ENCODE peak calls at places on chromosomes 2 and 18, in four cellular contexts. H, G, L and Z are unnamed samples. For H3K4me1, the result is how much of the 10 kb centered on the place peaks cover.

GRCh38 chr2:133976659-133977058 is 277.2 kb upstream of the MGAT5 start:
- DNase-seq in L (no peak), G (no peak), H (no peak), Z (no peak)

GRCh38 chr18:31931886-31932240 is 11.1 kb downstream of the TRAPPC8 start:
- DNase-seq in G (no peak), H (no peak), L (no peak), Z (no peak)

GRCh38 chr2:188201639-188202038 is 90.0 kb upstream of the GULP1 start:
- DNase-seq in H (no peak), G (no peak), L (no peak), Z (no peak)

GRCh38 chr2:222283634-222284033 is 15.2 kb downstream of the PAX3 start:
- DNase-seq in G (no peak), L (no peak), H (no peak), Z (no peak)

GRCh38 chr2:12821656-12822055 is 104.9 kb downstream of the TRIB2 start:
- DNase-seq in L (no peak), G (no peak), H (no peak), Z (no peak)

GRCh38 chr2:134228493-134228903 is 25.4 kb upstream of the MGAT5 start:
- DNase-seq in H (no peak), G (no peak), L (no peak), Z (no peak)

GRCh38 chr18:10370716-10371115 is 83.7 kb upstream of the APCDD1 start:
- DNase-seq in G (no peak), L (no peak), H (no peak), Z (no peak)

GRCh38 chr2:136246086-136246669 is 128.2 kb upstream of the CXCR4 start:
- DNase-seq in G (no peak), L (peak), H (peak), Z (peak)

GRCh38 chr2:146666336-146666735 is 1178.5 kb upstream of the ACVR2A start:
- DNase-seq in L (no peak), G (no peak), H (no peak), Z (no peak)

GRCh38 chr18:58102875-58103274 is 58.8 kb downstream of the NEDD4L start:
- DNase-seq in L (no peak), H (no peak), G (no peak), Z (no peak)

GRCh38 chr2:203340791-203341487 is 12.7 kb downstream of the ABI2 start:
- DNase-seq in H (no peak), G (no peak), L (no peak), Z (no peak)

GRCh38 chr2:28454016-28454930 is 41.6 kb upstream of the PLB1 start:
- DNase-seq in G (no peak), L (no peak), H (no peak), Z (no peak)

GRCh38 chr2:108288534-108289106 is at the start of gene SULT1C2:
- DNase-seq in L (no peak), G (no peak), H (no peak), Z (peak)

GRCh38 chr2:235900631-235901030 is 267.6 kb downstream of the GBX2 start:
- DNase-seq in H (no peak), L (no peak), G (no peak), Z (no peak)

GRCh38 chr2:101781326-101781725 is 83.8 kb downstream of the MAP4K4 start:
- DNase-seq in H (no peak), G (no peak), L (no peak), Z (peak)

GRCh38 chr2:187541086-187542085 is 12.8 kb downstream of the TFPI start:
- DNase-seq in H (no peak), G (no peak), L (no peak), Z (peak)

GRCh38 chr2:161237397-161238263 is 70.6 kb upstream of the PSMD14 start:
- DNase-seq in L (no peak), G (peak), H (peak), Z (peak)

GRCh38 chr18:8162797-8163196 is 446.4 kb upstream of the RAB12 start:
- DNase-seq in H (no peak), L (no peak), G (no peak), Z (no peak)

GRCh38 chr18:39326772-39327171 is 1761.2 kb upstream of the CELF4 start:
- DNase-seq in L (no peak), H (no peak), G (no peak), Z (no peak)

GRCh38 chr2:229920011-229920781 is 1.6 kb downstream of the TRIP12 start:
- DNase-seq in G (no peak), H (no peak), L (no peak), Z (peak)

GRCh38 chr2:40483590-40483989 is 31.7 kb upstream of the SLC8A1 start:
- DNase-seq in H (no peak), G (no peak), L (no peak), Z (no peak)

GRCh38 chr2:164655750-164656149 is 34.5 kb upstream of the GRB14 start:
- DNase-seq in H (no peak), L (no peak), G (no peak), Z (no peak)

GRCh38 chr18:45481846-45482245 is 133.4 kb upstream of the SLC14A2 start:
- DNase-seq in H (no peak), G (no peak), L (no peak), Z (no peak)

GRCh38 chr2:233773854-233774253 is 4.3 kb upstream of the MROH2A start:
- DNase-seq in G (no peak), H (no peak), L (no peak), Z (no peak)

GRCh38 chr2:181352158-181352557 is 105.0 kb upstream of the ITGA4 start:
- DNase-seq in H (no peak), G (no peak), L (no peak), Z (no peak)

GRCh38 chr2:12587729-12588522 is 128.8 kb upstream of the TRIB2 start:
- DNase-seq in L (no peak), H (peak), G (no peak), Z (no peak)

GRCh38 chr2:100611079-100612029 is 48.6 kb downstream of the PDCL3 start:
- DNase-seq in G (no peak), L (no peak), H (no peak), Z (no peak)

GRCh38 chr2:110853516-110853915 is 121.1 kb downstream of the ACOXL start:
- DNase-seq in H (no peak), G (no peak), L (no peak), Z (peak)

GRCh38 chr2:14756981-14757657 is 124.6 kb downstream of the LRATD1 start:
- DNase-seq in G (no peak), H (peak), L (no peak), Z (peak)

GRCh38 chr18:57539702-57540101 is 46.8 kb downstream of the FECH start:
- DNase-seq in G (no peak), L (no peak), H (no peak), Z (peak)

GRCh38 chr2:42141687-42142475 is 27.3 kb upstream of the EML4 start:
- DNase-seq in L (no peak), G (peak), H (peak), Z (peak)

DNA sequence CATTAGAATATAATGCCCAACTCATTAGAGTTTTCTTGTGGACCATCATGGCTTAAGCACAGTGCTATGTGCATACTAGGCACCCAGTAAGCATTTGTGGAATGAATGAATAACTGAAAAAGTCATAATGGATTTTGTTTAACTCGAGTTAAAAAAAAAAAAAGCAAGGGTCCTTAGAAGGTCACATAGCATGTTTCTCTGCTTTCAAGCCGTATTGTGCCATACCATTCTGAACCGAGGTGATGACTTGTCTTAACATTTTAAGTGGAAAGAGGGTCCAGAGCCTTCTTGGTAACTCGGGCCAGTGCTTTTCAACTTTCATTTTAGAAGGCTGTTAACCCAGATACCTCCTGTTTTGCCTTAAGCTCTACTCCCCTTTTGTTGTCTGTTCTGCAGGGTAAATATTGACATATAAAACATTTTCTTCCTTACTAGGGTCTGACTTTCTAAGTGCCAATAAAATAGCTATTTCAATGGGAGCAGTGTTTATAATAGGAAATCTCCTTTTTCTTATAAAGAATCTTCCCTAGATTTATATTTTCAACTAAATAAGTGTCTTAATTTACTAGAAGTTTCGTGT is 787 bp upstream of the ADGRF3 start:
- DNase-seq in L (no peak), G (no peak), H (no peak), Z (no peak)
- TF ChIP-seq POLR2A in L (no peak), G (no peak), H (no peak), Z (no peak)

DNA sequence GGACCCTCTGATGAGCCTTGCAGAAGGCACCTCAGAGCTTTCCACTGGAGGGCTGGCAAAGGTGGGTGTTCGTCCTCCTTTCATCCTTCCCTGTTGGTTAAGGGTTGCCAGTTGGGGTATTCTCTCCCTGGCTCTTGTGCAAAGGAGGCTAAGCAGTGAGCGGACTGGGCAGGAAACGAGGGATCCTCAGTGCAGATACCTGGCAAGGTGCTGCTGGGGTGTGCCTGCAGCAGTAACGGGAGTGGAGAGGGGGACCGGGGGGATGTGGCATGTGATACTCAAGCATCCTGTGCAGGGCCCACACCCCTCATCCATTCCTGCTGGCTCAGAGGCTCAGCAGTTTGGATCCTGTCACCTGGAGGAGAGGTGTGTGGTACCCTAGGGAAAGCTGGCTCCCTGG is 4.2 kb upstream of the ADCY3 start:
- DNase-seq in H (no peak), L (no peak), G (no peak), Z (no peak)
- H3K4me1 ChIP-seq in H (under half), L (under half), G (under half), Z (under half)

DNA sequence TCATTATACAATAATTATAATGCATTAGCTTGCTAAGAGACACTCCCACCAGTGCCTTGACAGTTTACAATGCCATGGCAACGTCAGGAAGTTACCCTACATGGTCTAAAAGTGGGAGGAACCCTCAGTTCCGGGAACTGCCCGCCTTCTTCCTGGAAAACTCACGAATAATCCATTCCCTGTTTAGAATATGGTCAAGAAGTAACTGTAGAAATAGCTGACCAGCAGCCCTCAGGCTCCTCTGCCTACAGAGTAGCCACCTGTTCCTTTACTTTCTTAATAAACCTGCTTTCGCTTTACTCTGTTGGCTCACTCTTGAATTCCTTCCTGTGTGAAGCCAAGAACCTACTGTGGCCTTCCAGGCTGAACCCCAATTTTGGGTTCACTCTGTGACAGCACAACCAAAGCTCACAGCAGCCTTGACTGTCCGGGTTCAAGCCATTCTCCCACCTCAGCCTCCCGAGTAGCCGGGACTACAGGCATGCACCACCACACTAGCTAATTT is 20.0 kb upstream of the PTPN2 start:
- DNase-seq in H (no peak), G (no peak), L (no peak), Z (no peak)
- TF ChIP-seq POLR2A in H (no peak), G (no peak), L (no peak), Z (no peak)

GRCh38 chr2:9234680-9235387 is 28.2 kb downstream of the ASAP2 start:
- DNase-seq in L (no peak), H (no peak), G (no peak), Z (peak)

GRCh38 chr2:9237831-9238230 is 31.2 kb downstream of the ASAP2 start:
- DNase-seq in H (no peak), G (no peak), L (no peak), Z (no peak)

GRCh38 chr2:9232886-9233285 is 26.3 kb downstream of the ASAP2 start:
- DNase-seq in G (no peak), H (no peak), L (no peak), Z (no peak)

GRCh38 chr2:9236867-9237266 is 30.3 kb downstream of the ASAP2 start:
- DNase-seq in L (no peak), G (no peak), H (peak), Z (no peak)

GRCh38 chr2:9235388-9236344 is 29.1 kb downstream of the ASAP2 start:
- DNase-seq in G (no peak), H (peak), L (no peak), Z (no peak)
- H3K4me1 ChIP-seq in G (half or more), H (under half), L (under half), Z (under half)

GRCh38 chr2:189580662-189581353 is at the start of gene SLC40A1:
- DNase-seq in G (peak), L (no peak), H (peak), Z (peak)
- TF ChIP-seq POLR2A in G (peak), L (peak), H (peak), Z (peak)

DNA sequence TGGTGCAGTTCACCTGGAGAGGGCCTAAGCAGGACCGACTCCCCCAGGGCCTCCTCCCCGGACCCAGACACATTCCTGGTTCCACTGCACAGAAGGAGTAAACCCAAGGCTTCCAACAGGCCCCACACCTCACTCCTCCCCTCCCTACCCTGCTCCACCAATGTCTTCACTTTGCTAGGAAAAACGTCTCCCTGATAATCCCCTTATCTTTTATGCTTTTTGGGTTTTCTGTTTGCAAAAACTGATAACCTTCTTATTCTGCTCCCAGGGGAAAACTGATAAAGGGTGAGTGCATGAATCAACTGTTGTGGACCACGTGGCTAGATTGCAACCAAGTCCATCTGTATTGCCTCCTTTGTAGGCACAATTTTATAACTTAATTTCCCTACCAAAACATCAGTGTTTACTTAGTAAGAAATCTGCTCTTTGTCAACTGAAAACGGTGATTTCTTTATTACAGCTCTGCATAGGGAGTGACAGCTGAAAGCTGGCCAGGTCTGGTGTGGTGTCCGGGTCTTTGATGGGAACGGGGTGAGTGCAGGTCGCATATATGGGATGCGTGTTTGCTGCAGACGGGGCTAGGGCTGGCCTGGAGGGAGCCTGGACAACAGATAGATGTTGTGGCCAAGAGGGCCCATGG is 202.6 kb downstream of the GLI2 start:
- DNase-seq in L (no peak), H (no peak), G (no peak), Z (no peak)
- H3K4me1 ChIP-seq in L (under half), H (under half), G (under half), Z (under half)

GRCh38 chr2:189662674-189663226 is 1.5 kb downstream of the ASNSD1 start:
- DNase-seq in L (no peak), H (no peak), G (no peak), Z (no peak)

GRCh38 chr2:189660803-189661147 is 484 bp upstream of the ASNSD1 start:
- DNase-seq in L (no peak), H (no peak), G (no peak), Z (no peak)

GRCh38 chr2:189659734-189660133 is 1.5 kb upstream of the ASNSD1 start:
- DNase-seq in G (no peak), L (no peak), H (no peak), Z (no peak)

GRCh38 chr2:189661957-189662321 is 680 bp downstream of the ASNSD1 start:
- DNase-seq in L (no peak), G (no peak), H (no peak), Z (no peak)

GRCh38 chr2:189661148-189661956 is at the start of gene ASNSD1:
- DNase-seq in L (peak), H (peak), G (peak), Z (peak)
- TF ChIP-seq POLR2A in L (peak), H (peak), G (peak), Z (peak)

GRCh38 chr2:219455635-219456034 is 21.0 kb downstream of the SPEG start:
- DNase-seq in L (no peak), G (no peak), H (no peak), Z (no peak)
- H3K4me1 ChIP-seq in L (under half), G (under half), H (under half), Z (under half)

DNA sequence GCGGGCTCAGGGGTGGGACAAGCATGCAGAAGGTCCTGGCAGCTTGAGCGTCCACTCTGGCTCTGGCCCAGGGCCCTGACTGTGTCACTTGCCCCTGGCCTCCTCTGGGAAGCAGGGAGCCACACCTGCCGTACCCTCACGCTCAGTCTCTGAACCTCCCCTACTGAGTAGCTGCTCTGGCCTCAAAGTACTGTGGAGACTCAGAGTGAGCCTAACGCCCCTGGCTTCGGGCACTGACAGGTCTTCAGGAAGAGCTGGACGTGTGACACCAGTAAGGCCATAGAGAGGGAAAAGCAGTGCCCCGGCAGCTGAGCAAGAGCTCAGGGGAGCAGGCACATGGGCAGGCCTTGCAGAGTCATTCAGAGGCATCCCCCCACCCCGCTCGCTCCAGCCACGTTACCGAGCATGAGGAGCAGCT is 73.3 kb downstream of the SFXN5 start:
- DNase-seq in L (no peak), H (no peak), G (no peak), Z (no peak)
- TF ChIP-seq POLR2A in L (no peak), H (no peak), G (no peak), Z (no peak)